ENCODE peak calls at places on chromosomes 3 and 15, in four cellular contexts. One of them, this sample, is unnamed.
A peak's percentile ranks its signal among the peaks of the same experiment; 100 is the strongest.

GRCh38 chr15:72155021-72155621 is 36.9 kb downstream of the SENP8 start:
- DNase-seq in A549: peak; percentile 35
- DNase-seq in K562: no peak
- DNase-seq in GM12878: no peak
- DNase-seq in this sample: no peak

GRCh38 chr15:74633781-74634180 is 18.1 kb downstream of the CLK3 start:
- DNase-seq in A549: no peak
- DNase-seq in K562: no peak
- DNase-seq in GM12878: no peak
- DNase-seq in this sample: no peak

GRCh38 chr3:49111347-49111746 is 6.8 kb upstream of the QARS1 start:
- DNase-seq in A549: no peak
- DNase-seq in K562: no peak
- DNase-seq in GM12878: no peak
- DNase-seq in this sample: no peak

GRCh38 chr15:90872481-90873184 is 4.2 kb downstream of the FURIN start:
- DNase-seq in A549: no peak
- DNase-seq in K562: peak; percentile 77
- DNase-seq in GM12878: no peak
- DNase-seq in this sample: peak; percentile 56

GRCh38 chr3:125083776-125084175 is 28.0 kb upstream of the HEG1 start:
- DNase-seq in A549: peak; percentile 21
- DNase-seq in K562: no peak
- DNase-seq in GM12878: no peak
- DNase-seq in this sample: no peak

GRCh38 chr3:192571197-192571791 is 156.0 kb downstream of the FGF12 start:
- DNase-seq in A549: peak; percentile 6
- DNase-seq in K562: peak; percentile 1
- DNase-seq in GM12878: no peak
- DNase-seq in this sample: no peak

GRCh38 chr3:119314821-119315220 is 20.6 kb downstream of the ARHGAP31 start:
- DNase-seq in A549: no peak
- DNase-seq in K562: no peak
- DNase-seq in GM12878: no peak
- DNase-seq in this sample: no peak

GRCh38 chr3:86653801-86654200 is 337.1 kb downstream of the VGLL3 start:
- DNase-seq in A549: no peak
- DNase-seq in K562: no peak
- DNase-seq in GM12878: no peak
- DNase-seq in this sample: no peak

GRCh38 chr15:67072951-67073350 is 7.5 kb downstream of the SMAD3 start:
- DNase-seq in A549: no peak
- DNase-seq in K562: no peak
- DNase-seq in GM12878: no peak
- DNase-seq in this sample: no peak

GRCh38 chr3:182601597-182601996 is 191.7 kb upstream of the ATP11B start:
- DNase-seq in A549: no peak
- DNase-seq in K562: no peak
- DNase-seq in GM12878: no peak
- DNase-seq in this sample: no peak

GRCh38 chr3:105255351-105255750 is 111.4 kb upstream of the ALCAM start:
- DNase-seq in A549: no peak
- DNase-seq in K562: no peak
- DNase-seq in GM12878: no peak
- DNase-seq in this sample: no peak

GRCh38 chr15:101407439-101407838 is 82.1 kb downstream of the PCSK6 start:
- DNase-seq in A549: no peak
- DNase-seq in K562: no peak
- DNase-seq in GM12878: peak; percentile 15
- DNase-seq in this sample: no peak

GRCh38 chr15:92810418-92811138 is 89.5 kb upstream of the CHD2 start:
- DNase-seq in A549: no peak
- DNase-seq in K562: peak; percentile 87
- DNase-seq in GM12878: no peak
- DNase-seq in this sample: no peak

GRCh38 chr3:72322264-72322976 is 525.8 kb downstream of the SHQ1 start:
- DNase-seq in A549: no peak
- DNase-seq in K562: peak; percentile 71
- DNase-seq in GM12878: no peak
- DNase-seq in this sample: no peak

GRCh38 chr3:197508511-197508910 is 47.3 kb downstream of the BDH1 start:
- DNase-seq in A549: no peak
- DNase-seq in K562: no peak
- DNase-seq in GM12878: no peak
- DNase-seq in this sample: no peak
- TF ChIP-seq POLR2AphosphoS2 in A549: no peak
- TF ChIP-seq POLR2AphosphoS2 in K562: no peak
- TF ChIP-seq POLR2AphosphoS2 in GM12878: no peak
- TF ChIP-seq POLR2AphosphoS2 in this sample: no peak

GRCh38 chr3:123688241-123688747 is 103.4 kb upstream of the HACD2 start:
- DNase-seq in A549: peak; percentile 68
- DNase-seq in K562: no peak
- DNase-seq in GM12878: no peak
- DNase-seq in this sample: peak; percentile 60
- TF ChIP-seq POLR2AphosphoS2 in A549: no peak
- TF ChIP-seq POLR2AphosphoS2 in K562: no peak
- TF ChIP-seq POLR2AphosphoS2 in GM12878: no peak
- TF ChIP-seq POLR2AphosphoS2 in this sample: no peak

DNA sequence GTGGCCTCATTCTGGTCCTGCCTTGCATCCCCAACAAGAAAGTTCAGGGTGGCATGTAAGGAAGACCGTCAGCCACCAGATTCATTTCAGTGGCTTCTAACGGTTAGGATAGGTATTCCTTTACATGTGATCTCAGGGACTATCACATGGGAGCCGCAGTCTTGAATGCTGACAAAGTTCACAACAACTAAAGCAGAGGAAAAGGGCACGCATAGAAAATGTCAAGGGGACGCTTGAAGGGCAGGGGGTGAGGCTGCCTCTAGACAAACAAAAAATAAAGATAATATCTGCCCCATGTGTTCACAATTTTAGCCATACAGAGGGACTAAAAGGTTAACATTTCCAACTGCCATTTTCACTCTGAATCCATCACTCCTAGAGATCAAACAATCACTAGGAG is 31.9 kb upstream of the ARL8B start:
- DNase-seq in A549: no peak
- DNase-seq in K562: no peak
- DNase-seq in GM12878: no peak
- DNase-seq in this sample: no peak
- TF ChIP-seq POLR2AphosphoS2 in A549: no peak
- TF ChIP-seq POLR2AphosphoS2 in K562: no peak
- TF ChIP-seq POLR2AphosphoS2 in GM12878: no peak
- TF ChIP-seq POLR2AphosphoS2 in this sample: no peak

DNA sequence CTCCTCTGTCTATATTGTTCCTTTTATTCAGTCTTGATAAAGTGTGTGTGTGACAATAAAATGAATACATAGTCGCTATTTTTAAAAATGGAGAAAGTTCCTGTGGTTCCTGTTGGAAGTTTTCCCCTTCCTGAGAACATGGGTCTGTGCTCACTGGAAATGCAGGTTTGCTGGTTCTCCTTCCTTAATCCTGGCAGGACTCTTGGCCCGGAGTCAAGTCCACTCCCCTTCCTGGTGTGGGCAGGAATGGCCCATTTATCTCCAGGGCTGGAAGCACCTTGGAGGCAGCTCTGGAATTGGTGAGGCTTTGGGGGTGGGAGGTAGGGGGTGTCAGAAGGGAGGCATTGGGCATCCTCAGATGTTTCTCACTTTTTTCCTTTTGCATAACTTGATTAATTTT is 30.1 kb downstream of the FOXL2 start:
- DNase-seq in A549: no peak
- DNase-seq in K562: no peak
- DNase-seq in GM12878: no peak
- DNase-seq in this sample: no peak
- TF ChIP-seq POLR2AphosphoS2 in A549: no peak
- TF ChIP-seq POLR2AphosphoS2 in K562: no peak
- TF ChIP-seq POLR2AphosphoS2 in GM12878: no peak
- TF ChIP-seq POLR2AphosphoS2 in this sample: no peak

GRCh38 chr3:56219894-56220805 is 248.1 kb downstream of the ERC2 start:
- DNase-seq in A549: no peak
- DNase-seq in K562: no peak
- DNase-seq in GM12878: no peak
- DNase-seq in this sample: no peak

DNA sequence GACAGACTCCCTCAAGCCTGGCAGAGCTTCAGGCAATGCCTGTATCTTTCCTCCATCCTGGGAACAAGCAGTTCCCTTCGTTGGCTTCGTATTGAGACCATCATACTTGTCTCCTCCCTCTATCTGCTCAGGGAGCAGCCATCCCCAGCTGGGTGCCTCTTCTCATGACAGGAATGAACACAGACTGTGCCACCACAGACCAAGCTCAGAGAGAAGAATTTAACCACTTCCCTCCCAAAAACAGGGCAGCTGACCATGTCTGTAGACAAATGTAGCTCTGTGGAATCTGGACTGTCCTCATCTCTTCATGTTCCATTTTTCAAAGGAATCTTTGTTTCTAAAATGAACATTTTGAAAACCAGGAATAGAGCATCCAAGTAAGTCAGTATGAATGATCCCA is 245.4 kb downstream of the ERC2 start:
- DNase-seq in A549: no peak
- DNase-seq in K562: no peak
- DNase-seq in GM12878: no peak
- DNase-seq in this sample: no peak
- TF ChIP-seq POLR2AphosphoS2 in A549: no peak
- TF ChIP-seq POLR2AphosphoS2 in K562: no peak
- TF ChIP-seq POLR2AphosphoS2 in GM12878: no peak
- TF ChIP-seq POLR2AphosphoS2 in this sample: no peak

GRCh38 chr3:172354931-172355499 is 93.2 kb downstream of the GHSR start:
- DNase-seq in A549: no peak
- DNase-seq in K562: no peak
- DNase-seq in GM12878: no peak
- DNase-seq in this sample: no peak

GRCh38 chr3:172352786-172353185 is 95.5 kb downstream of the GHSR start:
- DNase-seq in A549: no peak
- DNase-seq in K562: no peak
- DNase-seq in GM12878: no peak
- DNase-seq in this sample: no peak

GRCh38 chr3:172357850-172358754 is 90.2 kb downstream of the GHSR start:
- DNase-seq in A549: no peak
- DNase-seq in K562: no peak
- DNase-seq in GM12878: no peak
- DNase-seq in this sample: no peak

GRCh38 chr3:172356427-172356826 is 91.8 kb downstream of the GHSR start:
- DNase-seq in A549: no peak
- DNase-seq in K562: no peak
- DNase-seq in GM12878: no peak
- DNase-seq in this sample: no peak

GRCh38 chr3:172355836-172356235 is 92.4 kb downstream of the GHSR start:
- DNase-seq in A549: no peak
- DNase-seq in K562: no peak
- DNase-seq in GM12878: no peak
- DNase-seq in this sample: no peak
- TF ChIP-seq POLR2AphosphoS2 in A549: no peak
- TF ChIP-seq POLR2AphosphoS2 in K562: no peak
- TF ChIP-seq POLR2AphosphoS2 in GM12878: no peak
- TF ChIP-seq POLR2AphosphoS2 in this sample: no peak

GRCh38 chr3:73432021-73432722 is 192.6 kb downstream of the PDZRN3 start:
- DNase-seq in A549: peak; percentile 42
- DNase-seq in K562: peak; percentile 37
- DNase-seq in GM12878: no peak
- DNase-seq in this sample: peak; percentile 53
- TF ChIP-seq POLR2AphosphoS2 in A549: no peak
- TF ChIP-seq POLR2AphosphoS2 in K562: no peak
- TF ChIP-seq POLR2AphosphoS2 in GM12878: no peak
- TF ChIP-seq POLR2AphosphoS2 in this sample: no peak

GRCh38 chr15:61653110-61653509 is 407.1 kb downstream of the VPS13C start:
- DNase-seq in A549: no peak
- DNase-seq in K562: peak; percentile 5
- DNase-seq in GM12878: no peak
- DNase-seq in this sample: no peak
- TF ChIP-seq POLR2AphosphoS2 in A549: no peak
- TF ChIP-seq POLR2AphosphoS2 in K562: no peak
- TF ChIP-seq POLR2AphosphoS2 in GM12878: no peak
- TF ChIP-seq POLR2AphosphoS2 in this sample: no peak

GRCh38 chr15:80660114-80660513 is 35.0 kb upstream of the ABHD17C start:
- DNase-seq in A549: peak; percentile 55
- DNase-seq in K562: no peak
- DNase-seq in GM12878: no peak
- DNase-seq in this sample: peak; percentile 42
- TF ChIP-seq POLR2AphosphoS2 in A549: no peak
- TF ChIP-seq POLR2AphosphoS2 in K562: no peak
- TF ChIP-seq POLR2AphosphoS2 in GM12878: no peak
- TF ChIP-seq POLR2AphosphoS2 in this sample: no peak

This sample was measured in HepG2.